ENCODE peak calls at places on chromosomes 12 and 14, in ten cellular contexts. R, U, O, L, A, J, K, E, M and N are unnamed samples.

GRCh38 chr14:67438969-67439368 is 27.0 kb upstream of the PLEK2 start:
- DNase-seq in K (no peak), U (no peak), J (no peak), L (no peak), M (no peak), R (no peak), E (no peak), A (no peak), O (no peak), N (no peak)

GRCh38 chr12:106883421-106883820 is 72.3 kb upstream of the TMEM263 start:
- DNase-seq in J (no peak), R (peak; percentile 71), K (no peak), E (no peak), A (no peak), M (no peak), O (peak; percentile 80), L (no peak), U (peak; percentile 15), N (no peak)

GRCh38 chr14:88841741-88842140 is 17.3 kb downstream of the TTC8 start:
- DNase-seq in A (no peak), M (no peak), E (no peak), J (no peak), U (no peak), K (no peak), L (no peak), R (peak; percentile 65), O (peak; percentile 48), N (no peak)

GRCh38 chr14:97408503-97408902 is 611.3 kb downstream of the VRK1 start:
- DNase-seq in L (no peak), E (no peak), O (no peak), M (no peak), R (no peak), U (no peak), A (no peak), J (no peak), K (no peak), N (no peak)

GRCh38 chr14:41916313-41916712 is 309.6 kb downstream of the LRFN5 start:
- DNase-seq in L (no peak), E (no peak), K (no peak), U (no peak), A (no peak), R (no peak), J (no peak), O (no peak), M (no peak), N (no peak)

GRCh38 chr12:13390381-13390856 is 193.9 kb downstream of the EMP1 start:
- DNase-seq in J (peak; percentile 95), O (peak; percentile 1), E (peak; percentile 92), K (no peak), R (peak; percentile 69), L (peak; percentile 94), A (peak; percentile 64), M (no peak), U (peak; percentile 79), N (peak; percentile 72)

GRCh38 chr12:47317182-47317915 is 237.6 kb upstream of the AMIGO2 start:
- DNase-seq in O (no peak), U (peak; percentile 36), K (no peak), A (no peak), J (no peak), E (no peak), R (peak; percentile 54), L (no peak), M (peak; percentile 44), N (no peak)

GRCh38 chr14:102078840-102079699 is 7.8 kb downstream of the HSP90AA1 start:
- DNase-seq in L (no peak), U (no peak), O (no peak), A (no peak), E (peak; percentile 23), J (no peak), K (no peak), R (no peak), M (no peak), N (no peak)

GRCh38 chr12:27220988-27221345 is 23.1 kb upstream of the STK38L start:
- DNase-seq in K (no peak), O (no peak), A (no peak), M (no peak), U (no peak), L (no peak), E (no peak), R (no peak), J (no peak), N (no peak)

GRCh38 chr12:27221625-27222387 is 22.3 kb upstream of the STK38L start:
- DNase-seq in R (no peak), A (no peak), L (no peak), M (peak; percentile 94), J (no peak), E (no peak), K (no peak), U (no peak), O (no peak), N (no peak)

GRCh38 chr12:27217590-27217989 is 26.5 kb upstream of the STK38L start:
- DNase-seq in J (no peak), R (no peak), M (no peak), O (no peak), A (no peak), L (no peak), U (no peak), E (no peak), K (no peak), N (no peak)

GRCh38 chr12:27219693-27220056 is 24.4 kb upstream of the STK38L start:
- DNase-seq in L (no peak), J (no peak), O (no peak), M (no peak), U (no peak), E (no peak), A (no peak), K (no peak), R (no peak), N (no peak)

DNA sequence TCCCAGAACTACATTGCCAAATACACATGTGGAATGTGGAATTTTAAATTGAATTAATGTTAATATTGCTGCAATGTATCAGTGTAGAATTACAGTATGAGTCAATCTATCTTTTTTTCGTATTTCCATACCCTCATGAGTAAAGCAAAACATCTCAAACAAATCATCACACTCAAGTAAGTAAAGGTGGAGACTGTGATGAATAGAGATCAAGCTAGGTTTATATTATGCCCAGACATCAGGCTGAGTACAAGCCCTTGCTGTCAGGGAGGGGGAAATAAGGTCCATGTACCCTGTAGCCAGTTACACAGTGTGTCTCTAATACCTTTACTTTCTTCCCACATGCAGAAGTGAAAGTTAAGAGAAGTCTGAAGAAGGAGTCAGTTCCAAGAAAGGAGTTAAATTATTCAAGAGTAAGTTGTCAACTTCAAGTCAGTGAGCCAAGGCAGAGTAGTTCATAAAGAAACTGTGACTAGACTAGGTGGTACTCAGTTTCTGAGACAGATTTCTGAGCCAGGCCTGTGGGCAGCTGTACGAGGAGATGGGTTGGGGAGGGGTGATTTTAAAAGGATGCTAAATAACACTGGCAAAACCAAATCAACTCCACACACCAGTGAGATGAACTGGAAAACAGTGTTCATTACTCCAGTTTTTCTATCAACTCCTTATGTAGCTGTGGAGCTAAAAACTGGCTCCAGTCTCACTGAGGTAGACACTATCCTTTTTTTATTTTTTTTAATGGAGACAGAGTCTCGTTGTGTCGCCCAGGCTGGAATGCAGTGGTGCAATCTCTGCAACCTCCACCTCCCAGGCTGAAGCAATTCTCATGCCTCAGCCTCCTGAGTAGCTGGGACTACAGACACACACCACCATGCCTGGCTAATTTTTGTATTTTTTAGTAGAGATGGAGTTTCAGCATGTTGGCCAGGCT is 23.8 kb upstream of the STK38L start:
- DNase-seq in J (no peak), L (no peak), R (peak; percentile 16), K (no peak), O (peak; percentile 28), M (peak; percentile 82), A (no peak), E (no peak), U (peak; percentile 26), N (no peak)
- H3K4me3 ChIP-seq in J (no peak overlapping the region), L (no peak overlapping the region), R (no peak overlapping the region), K (no peak overlapping the region), O (no peak overlapping the region), M (peak overlapping the region; percentile 9), A (no peak overlapping the region), E (no peak overlapping the region), U (no peak overlapping the region), N (no peak overlapping the region)

GRCh38 chr12:53454710-53455109 is 2.8 kb downstream of the PCBP2 start:
- DNase-seq in O (no peak), A (no peak), J (no peak), M (no peak), R (no peak), U (no peak), K (no peak), E (no peak), L (no peak), N (no peak)
- TF ChIP-seq CTCF in O (no peak), A (no peak), J (no peak), M (no peak), R (no peak), U (no peak), K (no peak), E (no peak), L (no peak), N (no peak)

GRCh38 chr12:120227233-120228040 is 26.5 kb upstream of the RPLP0 start:
- DNase-seq in J (no peak), M (no peak), K (no peak), E (no peak), O (no peak), L (no peak), R (no peak), U (no peak), A (peak; percentile 54), N (no peak)

GRCh38 chr12:120228291-120229070 is 27.6 kb upstream of the RPLP0 start:
- DNase-seq in A (peak; percentile 94), K (no peak), L (peak; percentile 87), J (peak; percentile 94), R (peak; percentile 70), U (peak; percentile 76), E (peak; percentile 95), O (peak; percentile 79), M (peak; percentile 87), N (no peak)

GRCh38 chr12:120229583-120230325 is 28.8 kb upstream of the RPLP0 start:
- DNase-seq in L (no peak), J (peak; percentile 56), O (no peak), K (no peak), A (peak; percentile 63), R (no peak), E (no peak), U (no peak), M (no peak), N (no peak)

GRCh38 chr12:120229071-120229582 is 28.2 kb upstream of the RPLP0 start:
- DNase-seq in R (no peak), A (peak; percentile 93), K (no peak), E (no peak), M (no peak), U (no peak), L (no peak), J (no peak), O (no peak), N (no peak)

GRCh38 chr12:120228041-120228290 is 27.1 kb upstream of the RPLP0 start:
- DNase-seq in M (no peak), K (no peak), U (no peak), J (no peak), R (no peak), E (no peak), O (no peak), A (no peak), L (no peak), N (no peak)
- H3K4me3 ChIP-seq in M (no peak overlapping the region), K (no peak overlapping the region), U (no peak overlapping the region), J (no peak overlapping the region), R (no peak overlapping the region), E (peak overlapping the region; percentile 52), O (no peak overlapping the region), A (no peak overlapping the region), L (no peak overlapping the region), N (no peak overlapping the region)

DNA sequence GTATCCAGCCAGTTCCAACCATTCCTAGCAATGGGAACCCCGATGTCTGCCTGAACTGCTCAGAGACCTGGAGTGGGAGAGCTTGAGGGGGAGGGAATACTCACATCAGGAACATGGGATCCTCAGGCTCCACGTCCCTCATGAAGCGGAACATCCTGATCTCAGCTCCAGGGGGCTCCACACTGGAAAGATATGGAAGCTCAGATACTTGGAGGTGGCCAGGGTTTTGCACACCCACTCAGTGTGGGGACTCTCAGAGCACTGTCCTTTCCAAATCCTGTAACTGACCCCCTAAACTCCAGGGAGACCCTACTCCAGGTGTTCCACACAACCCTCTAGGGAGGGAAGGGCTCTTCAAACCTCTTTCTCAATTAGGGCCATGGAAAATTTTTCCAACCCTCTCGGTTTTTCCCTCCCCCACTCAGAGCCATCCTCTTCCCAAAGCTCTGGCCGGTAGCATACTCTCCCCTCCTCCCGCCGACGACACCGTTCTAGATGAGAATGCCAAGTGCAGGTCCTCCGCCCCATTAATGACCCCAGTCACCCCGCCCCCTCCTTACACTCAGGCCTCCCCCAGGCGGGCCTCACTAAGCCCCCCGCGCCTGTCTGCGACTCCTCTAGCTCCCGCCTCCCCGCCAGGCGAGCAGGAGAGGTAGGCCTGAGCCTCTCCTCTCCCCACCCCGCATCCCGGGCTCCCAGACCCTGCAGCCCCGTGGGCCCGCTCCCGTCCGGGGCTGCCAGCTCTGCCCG is 585 bp downstream of the MLF2 start:
- DNase-seq in L (peak; percentile 41), K (no peak), R (peak; percentile 60), J (peak; percentile 50), E (no peak), M (peak; percentile 46), U (peak; percentile 52), A (peak; percentile 77), O (peak; percentile 62), N (no peak)
- TF ChIP-seq CTCF in L (no peak), K (peak; percentile 65), R (peak; percentile 65), J (peak; percentile 13), E (peak; percentile 16), M (no peak), U (peak; percentile 60), A (peak; percentile 48), O (peak; percentile 51), N (peak; percentile 47)